ENCODE peak calls at places on chromosome 9, in seven cellular contexts. One of them, this sample, is unnamed.

GRCh38 chr9:130320697-130321080 is 55.1 kb downstream of the HMCN2 start:
- DNase-seq in NCI-H1105 treated with DMSO at 0.1 percent for 48 hours: no peak
- DNase-seq in AG09309: no peak
- DNase-seq in AG10803: no peak
- DNase-seq in EL: no peak
- DNase-seq in aorta: no peak
- DNase-seq in stimulated activated CD4-positive, alpha-beta T cell treated with anti-CD3 and anti-CD28 coated beads, Interleukin-2, amount 100 ng/mL, for 24 hours: no peak
- DNase-seq in this sample: peak; percentile 41

GRCh38 chr9:86286278-86286677 is 3.9 kb upstream of the ISCA1 start:
- DNase-seq in NCI-H1105 treated with DMSO at 0.1 percent for 48 hours: no peak
- DNase-seq in AG09309: no peak
- DNase-seq in AG10803: no peak
- DNase-seq in EL: no peak
- DNase-seq in aorta: no peak
- DNase-seq in stimulated activated CD4-positive, alpha-beta T cell treated with anti-CD3 and anti-CD28 coated beads, Interleukin-2, amount 100 ng/mL, for 24 hours: no peak
- DNase-seq in this sample: no peak

GRCh38 chr9:134814598-134815215 is 65.9 kb upstream of the FCN2 start:
- DNase-seq in NCI-H1105 treated with DMSO at 0.1 percent for 48 hours: no peak
- DNase-seq in AG09309: peak; percentile 34
- DNase-seq in AG10803: peak; percentile 82
- DNase-seq in EL: peak; percentile 28
- DNase-seq in aorta: no peak
- DNase-seq in stimulated activated CD4-positive, alpha-beta T cell treated with anti-CD3 and anti-CD28 coated beads, Interleukin-2, amount 100 ng/mL, for 24 hours: no peak
- DNase-seq in this sample: no peak

GRCh38 chr9:96758845-96759673 is 18.8 kb downstream of the ZNF510 start:
- DNase-seq in NCI-H1105 treated with DMSO at 0.1 percent for 48 hours: no peak
- DNase-seq in AG09309: no peak
- DNase-seq in AG10803: no peak
- DNase-seq in EL: no peak
- DNase-seq in aorta: no peak
- DNase-seq in stimulated activated CD4-positive, alpha-beta T cell treated with anti-CD3 and anti-CD28 coated beads, Interleukin-2, amount 100 ng/mL, for 24 hours: no peak
- DNase-seq in this sample: no peak

GRCh38 chr9:69104830-69105527 is 69.1 kb upstream of the TJP2 start:
- DNase-seq in NCI-H1105 treated with DMSO at 0.1 percent for 48 hours: peak; percentile 51
- DNase-seq in AG09309: no peak
- DNase-seq in AG10803: no peak
- DNase-seq in EL: no peak
- DNase-seq in aorta: no peak
- DNase-seq in stimulated activated CD4-positive, alpha-beta T cell treated with anti-CD3 and anti-CD28 coated beads, Interleukin-2, amount 100 ng/mL, for 24 hours: no peak
- DNase-seq in this sample: peak; percentile 95

GRCh38 chr9:35871514-35871913 is 1.3 kb upstream of the OR13J1 start:
- DNase-seq in NCI-H1105 treated with DMSO at 0.1 percent for 48 hours: no peak
- DNase-seq in AG09309: no peak
- DNase-seq in AG10803: no peak
- DNase-seq in EL: no peak
- DNase-seq in aorta: peak; percentile 29
- DNase-seq in stimulated activated CD4-positive, alpha-beta T cell treated with anti-CD3 and anti-CD28 coated beads, Interleukin-2, amount 100 ng/mL, for 24 hours: no peak
- DNase-seq in this sample: no peak

GRCh38 chr9:119273984-119274665 is 95.1 kb downstream of the BRINP1 start:
- DNase-seq in NCI-H1105 treated with DMSO at 0.1 percent for 48 hours: no peak
- DNase-seq in AG09309: no peak
- DNase-seq in AG10803: no peak
- DNase-seq in EL: no peak
- DNase-seq in aorta: no peak
- DNase-seq in stimulated activated CD4-positive, alpha-beta T cell treated with anti-CD3 and anti-CD28 coated beads, Interleukin-2, amount 100 ng/mL, for 24 hours: no peak
- DNase-seq in this sample: no peak

GRCh38 chr9:121073038-121073437 is 1.7 kb upstream of the CNTRL start:
- DNase-seq in NCI-H1105 treated with DMSO at 0.1 percent for 48 hours: no peak
- DNase-seq in AG09309: peak; percentile 52
- DNase-seq in AG10803: peak; percentile 90
- DNase-seq in EL: peak; percentile 75
- DNase-seq in aorta: peak; percentile 76
- DNase-seq in stimulated activated CD4-positive, alpha-beta T cell treated with anti-CD3 and anti-CD28 coated beads, Interleukin-2, amount 100 ng/mL, for 24 hours: no peak
- DNase-seq in this sample: peak; percentile 32

GRCh38 chr9:89054865-89055495 is 63.7 kb downstream of the S1PR3 start:
- DNase-seq in NCI-H1105 treated with DMSO at 0.1 percent for 48 hours: no peak
- DNase-seq in AG09309: no peak
- DNase-seq in AG10803: no peak
- DNase-seq in EL: no peak
- DNase-seq in aorta: no peak
- DNase-seq in stimulated activated CD4-positive, alpha-beta T cell treated with anti-CD3 and anti-CD28 coated beads, Interleukin-2, amount 100 ng/mL, for 24 hours: no peak
- DNase-seq in this sample: no peak

GRCh38 chr9:15856591-15856990 is 303.7 kb downstream of the CCDC171 start:
- DNase-seq in NCI-H1105 treated with DMSO at 0.1 percent for 48 hours: no peak
- DNase-seq in AG09309: peak; percentile 46
- DNase-seq in AG10803: peak; percentile 73
- DNase-seq in EL: peak; percentile 1
- DNase-seq in aorta: no peak
- DNase-seq in stimulated activated CD4-positive, alpha-beta T cell treated with anti-CD3 and anti-CD28 coated beads, Interleukin-2, amount 100 ng/mL, for 24 hours: no peak
- DNase-seq in this sample: no peak

GRCh38 chr9:123684393-123685149 is 245.4 kb downstream of the DENND1A start:
- DNase-seq in NCI-H1105 treated with DMSO at 0.1 percent for 48 hours: no peak
- DNase-seq in AG09309: no peak
- DNase-seq in AG10803: no peak
- DNase-seq in EL: peak; percentile 21
- DNase-seq in aorta: no peak
- DNase-seq in stimulated activated CD4-positive, alpha-beta T cell treated with anti-CD3 and anti-CD28 coated beads, Interleukin-2, amount 100 ng/mL, for 24 hours: no peak
- DNase-seq in this sample: no peak

GRCh38 chr9:69963728-69964127 is 79.9 kb upstream of the MAMDC2 start:
- DNase-seq in NCI-H1105 treated with DMSO at 0.1 percent for 48 hours: no peak
- DNase-seq in AG09309: no peak
- DNase-seq in AG10803: peak; percentile 36
- DNase-seq in EL: no peak
- DNase-seq in aorta: no peak
- DNase-seq in stimulated activated CD4-positive, alpha-beta T cell treated with anti-CD3 and anti-CD28 coated beads, Interleukin-2, amount 100 ng/mL, for 24 hours: no peak
- DNase-seq in this sample: no peak

GRCh38 chr9:86772289-86772982 is 174.9 kb downstream of the GAS1 start:
- DNase-seq in NCI-H1105 treated with DMSO at 0.1 percent for 48 hours: no peak
- DNase-seq in AG09309: no peak
- DNase-seq in AG10803: peak; percentile 88
- DNase-seq in EL: no peak
- DNase-seq in aorta: no peak
- DNase-seq in stimulated activated CD4-positive, alpha-beta T cell treated with anti-CD3 and anti-CD28 coated beads, Interleukin-2, amount 100 ng/mL, for 24 hours: no peak
- DNase-seq in this sample: no peak

GRCh38 chr9:133945977-133946753 is 46.0 kb downstream of the VAV2 start:
- DNase-seq in NCI-H1105 treated with DMSO at 0.1 percent for 48 hours: no peak
- DNase-seq in AG09309: no peak
- DNase-seq in AG10803: no peak
- DNase-seq in EL: no peak
- DNase-seq in aorta: peak; percentile 35
- DNase-seq in stimulated activated CD4-positive, alpha-beta T cell treated with anti-CD3 and anti-CD28 coated beads, Interleukin-2, amount 100 ng/mL, for 24 hours: no peak
- DNase-seq in this sample: no peak

GRCh38 chr9:125932012-125932411 is 184.8 kb downstream of the PBX3 start:
- DNase-seq in NCI-H1105 treated with DMSO at 0.1 percent for 48 hours: peak; percentile 19
- DNase-seq in AG09309: peak; percentile 98
- DNase-seq in AG10803: peak; percentile 99
- DNase-seq in EL: peak; percentile 99
- DNase-seq in aorta: peak; percentile 58
- DNase-seq in stimulated activated CD4-positive, alpha-beta T cell treated with anti-CD3 and anti-CD28 coated beads, Interleukin-2, amount 100 ng/mL, for 24 hours: no peak
- DNase-seq in this sample: peak; percentile 15

GRCh38 chr9:135978650-135979461 is 17.7 kb upstream of the UBAC1 start:
- DNase-seq in NCI-H1105 treated with DMSO at 0.1 percent for 48 hours: no peak
- DNase-seq in AG09309: no peak
- DNase-seq in AG10803: no peak
- DNase-seq in EL: no peak
- DNase-seq in aorta: no peak
- DNase-seq in stimulated activated CD4-positive, alpha-beta T cell treated with anti-CD3 and anti-CD28 coated beads, Interleukin-2, amount 100 ng/mL, for 24 hours: peak; percentile 38
- DNase-seq in this sample: no peak

GRCh38 chr9:97853056-97853843 is at the start of gene FOXE1:
- DNase-seq in NCI-H1105 treated with DMSO at 0.1 percent for 48 hours: no peak
- DNase-seq in AG09309: no peak
- DNase-seq in AG10803: no peak
- DNase-seq in EL: peak; percentile 36
- DNase-seq in aorta: no peak
- DNase-seq in stimulated activated CD4-positive, alpha-beta T cell treated with anti-CD3 and anti-CD28 coated beads, Interleukin-2, amount 100 ng/mL, for 24 hours: no peak
- DNase-seq in this sample: no peak

GRCh38 chr9:33721674-33722358 is 73.5 kb upstream of the PRSS3 start:
- DNase-seq in NCI-H1105 treated with DMSO at 0.1 percent for 48 hours: peak; percentile 77
- DNase-seq in AG09309: peak; percentile 25
- DNase-seq in AG10803: peak; percentile 69
- DNase-seq in EL: peak; percentile 71
- DNase-seq in aorta: peak; percentile 86
- DNase-seq in stimulated activated CD4-positive, alpha-beta T cell treated with anti-CD3 and anti-CD28 coated beads, Interleukin-2, amount 100 ng/mL, for 24 hours: peak; percentile 93
- DNase-seq in this sample: peak; percentile 92

GRCh38 chr9:21153688-21154608 is 12.3 kb upstream of the IFNW1 start:
- DNase-seq in NCI-H1105 treated with DMSO at 0.1 percent for 48 hours: no peak
- DNase-seq in AG09309: no peak
- DNase-seq in AG10803: no peak
- DNase-seq in EL: peak; percentile 34
- DNase-seq in aorta: peak; percentile 41
- DNase-seq in stimulated activated CD4-positive, alpha-beta T cell treated with anti-CD3 and anti-CD28 coated beads, Interleukin-2, amount 100 ng/mL, for 24 hours: no peak
- DNase-seq in this sample: no peak

GRCh38 chr9:97873877-97874276 is 20.9 kb downstream of the FOXE1 start:
- DNase-seq in NCI-H1105 treated with DMSO at 0.1 percent for 48 hours: no peak
- DNase-seq in AG09309: no peak
- DNase-seq in AG10803: no peak
- DNase-seq in EL: peak; percentile 46
- DNase-seq in aorta: no peak
- DNase-seq in stimulated activated CD4-positive, alpha-beta T cell treated with anti-CD3 and anti-CD28 coated beads, Interleukin-2, amount 100 ng/mL, for 24 hours: no peak
- DNase-seq in this sample: no peak

GRCh38 chr9:34647651-34648050 is 1.2 kb downstream of the GALT start:
- DNase-seq in NCI-H1105 treated with DMSO at 0.1 percent for 48 hours: no peak
- DNase-seq in AG09309: no peak
- DNase-seq in AG10803: no peak
- DNase-seq in EL: no peak
- DNase-seq in aorta: no peak
- DNase-seq in stimulated activated CD4-positive, alpha-beta T cell treated with anti-CD3 and anti-CD28 coated beads, Interleukin-2, amount 100 ng/mL, for 24 hours: peak; percentile 22
- DNase-seq in this sample: no peak

GRCh38 chr9:33461474-33461873 is 12.2 kb downstream of the NOL6 start:
- DNase-seq in NCI-H1105 treated with DMSO at 0.1 percent for 48 hours: no peak
- DNase-seq in AG09309: no peak
- DNase-seq in AG10803: no peak
- DNase-seq in EL: no peak
- DNase-seq in aorta: no peak
- DNase-seq in stimulated activated CD4-positive, alpha-beta T cell treated with anti-CD3 and anti-CD28 coated beads, Interleukin-2, amount 100 ng/mL, for 24 hours: no peak
- DNase-seq in this sample: no peak

GRCh38 chr9:89745601-89746376 is 141.0 kb downstream of the GADD45G start:
- DNase-seq in NCI-H1105 treated with DMSO at 0.1 percent for 48 hours: no peak
- DNase-seq in AG09309: no peak
- DNase-seq in AG10803: no peak
- DNase-seq in EL: no peak
- DNase-seq in aorta: no peak
- DNase-seq in stimulated activated CD4-positive, alpha-beta T cell treated with anti-CD3 and anti-CD28 coated beads, Interleukin-2, amount 100 ng/mL, for 24 hours: no peak
- DNase-seq in this sample: no peak

GRCh38 chr9:93149361-93149760 is 15.3 kb upstream of the NINJ1 start:
- DNase-seq in NCI-H1105 treated with DMSO at 0.1 percent for 48 hours: no peak
- DNase-seq in AG09309: no peak
- DNase-seq in AG10803: no peak
- DNase-seq in EL: no peak
- DNase-seq in aorta: no peak
- DNase-seq in stimulated activated CD4-positive, alpha-beta T cell treated with anti-CD3 and anti-CD28 coated beads, Interleukin-2, amount 100 ng/mL, for 24 hours: no peak
- DNase-seq in this sample: no peak

GRCh38 chr9:103942652-103943051 is 151.5 kb upstream of the SMC2 start:
- DNase-seq in NCI-H1105 treated with DMSO at 0.1 percent for 48 hours: peak; percentile 92
- DNase-seq in AG09309: no peak
- DNase-seq in AG10803: no peak
- DNase-seq in EL: no peak
- DNase-seq in aorta: no peak
- DNase-seq in stimulated activated CD4-positive, alpha-beta T cell treated with anti-CD3 and anti-CD28 coated beads, Interleukin-2, amount 100 ng/mL, for 24 hours: no peak
- DNase-seq in this sample: peak; percentile 4

GRCh38 chr9:129335456-129336129 is 157.5 kb upstream of the IER5L start:
- DNase-seq in NCI-H1105 treated with DMSO at 0.1 percent for 48 hours: no peak
- DNase-seq in AG09309: no peak
- DNase-seq in AG10803: no peak
- DNase-seq in EL: no peak
- DNase-seq in aorta: no peak
- DNase-seq in stimulated activated CD4-positive, alpha-beta T cell treated with anti-CD3 and anti-CD28 coated beads, Interleukin-2, amount 100 ng/mL, for 24 hours: no peak
- DNase-seq in this sample: peak; percentile 29